ENCODE peak calls at places on chromosomes 6 and 20, in seven cellular contexts. I, G, O, F, H, C and R are unnamed samples.

GRCh38 chr6:35640017-35640664 is 48.6 kb downstream of the FKBP5 start:
- DNase-seq in F (peak; percentile 59), C (no peak), H (no peak), I (no peak), G (no peak), O (no peak), R (peak; percentile 89)

GRCh38 chr6:155213611-155214372 is 50.0 kb upstream of the CLDN20 start:
- DNase-seq in F (no peak), G (no peak), H (no peak), O (no peak), I (no peak), C (no peak), R (no peak)

GRCh38 chr6:129730477-129731165 is 20.6 kb upstream of the ARHGAP18 start:
- DNase-seq in F (peak; percentile 45), C (no peak), I (no peak), O (peak; percentile 56), H (no peak), G (peak; percentile 6), R (no peak)

GRCh38 chr6:132797975-132798819 is at the start of gene SLC18B1:
- DNase-seq in G (no peak), H (peak; percentile 25), C (no peak), I (peak; percentile 79), O (peak; percentile 71), F (peak; percentile 23), R (peak; percentile 28)

GRCh38 chr6:129890701-129891100 is 29.6 kb upstream of the TMEM244 start:
- DNase-seq in I (no peak), O (peak; percentile 71), H (no peak), F (peak; percentile 34), C (no peak), G (no peak), R (no peak)

GRCh38 chr20:50144362-50144761 is 9.2 kb downstream of the PEDS1 start:
- DNase-seq in C (peak; percentile 86), G (no peak), I (no peak), O (peak; percentile 92), H (no peak), F (peak; percentile 99), R (peak; percentile 97)

GRCh38 chr6:9401936-9402335 is 966.6 kb upstream of the SLC35B3 start:
- DNase-seq in G (no peak), O (peak; percentile 12), F (no peak), H (no peak), I (no peak), C (no peak), R (no peak)

GRCh38 chr6:75149253-75149652 is 56.6 kb downstream of the COL12A1 start:
- DNase-seq in F (peak; percentile 83), H (no peak), G (no peak), C (no peak), O (no peak), I (no peak), R (no peak)

GRCh38 chr6:150198532-150198931 is 55.7 kb downstream of the PPP1R14C start:
- DNase-seq in O (no peak), F (no peak), C (no peak), H (no peak), G (no peak), I (no peak), R (no peak)

GRCh38 chr20:33679758-33680485 is 5.7 kb upstream of the NECAB3 start:
- DNase-seq in F (no peak), I (no peak), H (no peak), O (no peak), G (no peak), C (no peak), R (no peak)

GRCh38 chr6:136113736-136114173 is 136.4 kb downstream of the MTFR2 start:
- DNase-seq in O (peak; percentile 90), H (peak; percentile 29), C (peak; percentile 46), F (peak; percentile 95), I (peak; percentile 49), G (peak; percentile 88), R (peak; percentile 78)

GRCh38 chr20:57030611-57031600 is 235.5 kb downstream of the BMP7 start:
- DNase-seq in C (peak; percentile 83), G (no peak), H (no peak), F (peak; percentile 51), O (peak; percentile 98), I (no peak), R (peak; percentile 81)

GRCh38 chr6:134061440-134061839 is 9.0 kb upstream of the SLC2A12 start:
- DNase-seq in F (no peak), G (no peak), O (peak; percentile 52), H (no peak), I (no peak), C (no peak), R (no peak)

GRCh38 chr6:133466666-133467065 is 225.5 kb downstream of the EYA4 start:
- DNase-seq in C (peak; percentile 65), G (no peak), O (no peak), H (no peak), I (no peak), F (peak; percentile 7), R (no peak)

GRCh38 chr6:32255212-32256153 is 31.6 kb upstream of the NOTCH4 start:
- DNase-seq in G (no peak), C (peak; percentile 87), F (peak; percentile 96), O (peak; percentile 96), H (peak; percentile 55), I (peak; percentile 68), R (peak; percentile 86)

GRCh38 chr6:498795-499231 is 107.3 kb downstream of the IRF4 start:
- DNase-seq in C (peak; percentile 9), H (no peak), G (no peak), F (peak; percentile 72), I (no peak), O (no peak), R (no peak)

GRCh38 chr20:41833739-41834138 is 215.6 kb upstream of the CHD6 start:
- DNase-seq in H (no peak), C (no peak), G (no peak), O (no peak), I (no peak), F (no peak), R (no peak)

GRCh38 chr6:38836585-38836984 is 121.5 kb downstream of the DNAH8 start:
- DNase-seq in F (no peak), I (no peak), G (no peak), H (no peak), C (no peak), O (no peak), R (no peak)

GRCh38 chr6:42441661-42442081 is 10.1 kb downstream of the TRERF1 start:
- DNase-seq in I (no peak), G (no peak), C (no peak), H (no peak), O (no peak), F (no peak), R (no peak)

GRCh38 chr6:152089992-152090391 is 282.5 kb downstream of the ESR1 start:
- DNase-seq in G (no peak), I (no peak), O (peak; percentile 93), F (peak; percentile 61), H (no peak), C (no peak), R (peak; percentile 64)

GRCh38 chr6:34243131-34243771 is 5.6 kb downstream of the SMIM29 start:
- DNase-seq in G (no peak), O (peak; percentile 79), F (peak; percentile 58), H (no peak), C (no peak), I (peak; percentile 14), R (no peak)

GRCh38 chr20:11445161-11445560 is 472.5 kb upstream of the BTBD3 start:
- DNase-seq in I (no peak), C (no peak), G (no peak), O (no peak), F (no peak), H (no peak), R (no peak)